ENCODE peak calls at places on chromosomes 4 and X, in four cellular contexts. J, X, C and W are unnamed samples.

GRCh38 chr4:19532120-19532848 is 719.4 kb upstream of the SLIT2 start:
- DNase-seq in J (peak; percentile 12), X (peak; percentile 38), C (no peak), W (no peak)

GRCh38 chr4:40204507-40205258 is 7.9 kb downstream of the RHOH start:
- DNase-seq in J (no peak), X (no peak), C (no peak), W (no peak)

GRCh38 chr4:75030649-75031235 is 97.8 kb downstream of the PARM1 start:
- DNase-seq in J (no peak), X (no peak), C (no peak), W (no peak)

GRCh38 chr4:72295966-72296557 is 264.3 kb downstream of the NPFFR2 start:
- DNase-seq in J (peak; percentile 21), X (peak; percentile 57), C (no peak), W (peak; percentile 58)

GRCh38 chr4:80101768-80102116 is 28.7 kb upstream of the ANTXR2 start:
- DNase-seq in J (no peak), X (peak; percentile 69), C (no peak), W (no peak)

GRCh38 chr4:141792164-141792563 is 155.8 kb downstream of the IL15 start:
- DNase-seq in J (no peak), X (no peak), C (no peak), W (no peak)

GRCh38 chrX:10702031-10702430 is 81.6 kb upstream of the MID1 start:
- DNase-seq in J (no peak), X (no peak), C (no peak), W (no peak)

GRCh38 chrX:2710041-2710471 is 19.0 kb downstream of the CD99 start:
- DNase-seq in J (no peak), X (peak; percentile 88), C (no peak), W (peak; percentile 98)

GRCh38 chrX:44344194-44344593 is 722 bp upstream of the EFHC2 start:
- DNase-seq in J (no peak), X (no peak), C (peak; percentile 29), W (no peak)

GRCh38 chr4:1727117-1728031 is 6.1 kb downstream of the TACC3 start:
- DNase-seq in J (no peak), X (peak; percentile 75), C (no peak), W (peak; percentile 83)

GRCh38 chr4:165680821-165681220 is 192.2 kb upstream of the TLL1 start:
- DNase-seq in J (no peak), X (no peak), C (no peak), W (no peak)

GRCh38 chr4:8348071-8348470 is 78.5 kb downstream of the HTRA3 start:
- DNase-seq in J (no peak), X (no peak), C (no peak), W (no peak)

GRCh38 chr4:120003193-120003592 is 63.5 kb downstream of the MAD2L1 start:
- DNase-seq in J (no peak), X (no peak), C (no peak), W (no peak)

GRCh38 chr4:8162625-8163024 is 4.0 kb upstream of the ABLIM2 start:
- DNase-seq in J (no peak), X (no peak), C (no peak), W (no peak)

GRCh38 chr4:13243152-13243551 is 241.0 kb downstream of the RAB28 start:
- DNase-seq in J (no peak), X (no peak), C (no peak), W (no peak)

GRCh38 chr4:56468097-56468422 is 643 bp downstream of the SRP72 start:
- DNase-seq in J (no peak), X (peak; percentile 35), C (no peak), W (no peak)

GRCh38 chr4:72366601-72367000 is 202.4 kb downstream of the ADAMTS3 start:
- DNase-seq in J (no peak), X (no peak), C (no peak), W (no peak)

GRCh38 chr4:8135666-8136065 is 22.9 kb downstream of the ABLIM2 start:
- DNase-seq in J (no peak), X (no peak), C (no peak), W (no peak)

GRCh38 chr4:2583517-2583916 is 47.1 kb downstream of the FAM193A start:
- DNase-seq in J (no peak), X (peak; percentile 41), C (no peak), W (peak; percentile 55)

GRCh38 chr4:26751838-26752237 is 108.8 kb upstream of the STIM2 start:
- DNase-seq in J (no peak), X (no peak), C (no peak), W (no peak)

GRCh38 chr4:22970665-22971064 is 277.9 kb downstream of the GBA3 start:
- DNase-seq in J (no peak), X (no peak), C (no peak), W (no peak)

GRCh38 chr4:8120518-8120917 is 38.1 kb downstream of the ABLIM2 start:
- DNase-seq in J (no peak), X (no peak), C (no peak), W (no peak)

GRCh38 chr4:183635333-183635732 is 23.7 kb downstream of the RWDD4 start:
- DNase-seq in J (no peak), X (no peak), C (peak; percentile 55), W (no peak)

GRCh38 chrX:133005038-133005437 is 46.6 kb upstream of the HS6ST2 start:
- DNase-seq in J (peak; percentile 9), X (peak; percentile 1), C (no peak), W (peak; percentile 8)

GRCh38 chr4:140757220-140757607 is 1.0 kb upstream of the TBC1D9 start:
- DNase-seq in J (no peak), X (no peak), C (no peak), W (no peak)

GRCh38 chr4:140755811-140756291 is 334 bp downstream of the TBC1D9 start:
- DNase-seq in J (peak; percentile 51), X (peak; percentile 46), C (peak; percentile 48), W (peak; percentile 60)

GRCh38 chr4:140752669-140753068 is 3.5 kb downstream of the TBC1D9 start:
- DNase-seq in J (no peak), X (no peak), C (no peak), W (no peak)

GRCh38 chr4:140756292-140757219 is at the start of gene TBC1D9:
- DNase-seq in J (peak; percentile 92), X (peak; percentile 55), C (peak; percentile 95), W (peak; percentile 89)

DNA sequence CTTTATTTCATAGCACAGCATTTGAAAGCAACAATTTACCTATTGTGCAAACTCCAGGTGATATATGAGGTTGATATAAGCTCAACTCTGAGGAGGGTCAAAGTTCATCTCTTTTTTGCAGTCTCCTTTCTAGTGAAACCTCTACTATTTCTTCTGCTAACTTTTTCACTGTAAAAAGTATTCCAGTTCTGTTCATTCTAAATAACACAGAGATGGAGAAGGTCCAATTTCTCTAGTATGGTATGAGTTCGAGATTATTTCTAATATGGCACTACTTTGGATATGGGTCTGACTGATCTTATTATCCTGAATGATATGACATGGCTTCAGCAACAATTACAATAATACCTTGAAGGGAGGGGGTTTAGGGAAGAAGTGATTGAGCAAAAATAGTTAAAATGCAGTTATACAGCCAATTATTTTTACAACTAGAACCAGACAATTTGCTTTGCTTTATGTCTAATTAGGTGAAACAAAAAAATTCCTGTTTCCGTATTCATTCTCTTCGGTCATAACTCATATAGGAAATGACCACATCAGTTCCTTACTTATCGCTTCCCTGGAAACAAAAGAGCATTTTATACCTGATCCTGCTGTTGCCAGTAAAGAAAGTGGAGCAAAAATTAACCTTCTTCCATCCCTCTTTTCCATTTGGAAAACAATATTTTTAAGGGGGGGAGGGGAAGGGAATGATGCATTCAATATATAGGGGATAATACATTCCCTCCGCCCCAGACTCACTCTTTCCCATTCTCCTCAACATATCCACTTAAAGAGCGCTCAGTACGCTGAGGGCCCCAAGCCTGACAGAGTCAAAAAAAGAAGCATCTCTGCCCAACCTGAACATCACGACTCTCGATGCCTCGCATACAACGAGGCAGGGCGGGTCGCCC is 1.0 kb downstream of the TBC1D9 start:
- DNase-seq in J (no peak), X (no peak), C (no peak), W (no peak)
- H2AK5ac ChIP-seq in J (peak overlapping the region; percentile 44), X (no peak overlapping the region), C (no peak overlapping the region), W (no peak overlapping the region)

GRCh38 chr4:161010227-161010626 is 1153.6 kb downstream of the FSTL5 start:
- DNase-seq in J (no peak), X (no peak), C (no peak), W (no peak)
- H2AFZ ChIP-seq in J (peak overlapping the region; percentile 15), X (no peak overlapping the region), C (no peak overlapping the region), W (no peak overlapping the region)

DNA sequence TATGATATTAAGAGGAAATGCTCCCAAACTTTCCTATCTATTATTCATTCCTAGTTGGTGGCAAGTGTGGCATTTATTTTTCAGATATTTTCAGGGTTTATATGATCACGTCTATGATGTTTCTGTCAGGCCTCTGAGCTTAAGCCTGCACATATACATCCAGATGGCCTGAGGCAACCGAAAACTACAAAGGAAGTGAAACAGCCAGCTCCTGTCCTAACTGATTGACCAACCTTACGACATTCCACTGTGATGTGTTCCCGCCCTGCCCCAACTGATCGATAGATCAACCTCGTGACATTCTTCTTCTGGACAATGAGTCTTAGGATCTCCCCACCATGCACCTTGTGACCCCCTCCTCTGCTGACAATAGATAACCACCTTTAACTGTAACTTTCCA is 67.6 kb upstream of the CTSO start:
- DNase-seq in J (no peak), X (no peak), C (no peak), W (no peak)
- H4K91ac ChIP-seq in J (no peak overlapping the region), X (no peak overlapping the region), C (no peak overlapping the region), W (no peak overlapping the region)

GRCh38 chr4:24024157-24024556 is 134.3 kb upstream of the PPARGC1A start:
- DNase-seq in J (no peak), X (peak; percentile 83), C (no peak), W (peak; percentile 36)
- H2AK5ac ChIP-seq in J (no peak overlapping the region), X (peak overlapping the region; percentile 38), C (no peak overlapping the region), W (no peak overlapping the region)

GRCh38 chr4:128809477-128810330 is at the start of gene JADE1:
- DNase-seq in J (peak; percentile 93), X (peak; percentile 95), C (peak; percentile 95), W (peak; percentile 96)
- H2AFZ ChIP-seq in J (peak within 1 kb of the TSS; percentile 96), X (peak within 1 kb of the TSS; percentile 88), C (no peak within 1 kb of the TSS), W (peak within 1 kb of the TSS; percentile 39)

DNA sequence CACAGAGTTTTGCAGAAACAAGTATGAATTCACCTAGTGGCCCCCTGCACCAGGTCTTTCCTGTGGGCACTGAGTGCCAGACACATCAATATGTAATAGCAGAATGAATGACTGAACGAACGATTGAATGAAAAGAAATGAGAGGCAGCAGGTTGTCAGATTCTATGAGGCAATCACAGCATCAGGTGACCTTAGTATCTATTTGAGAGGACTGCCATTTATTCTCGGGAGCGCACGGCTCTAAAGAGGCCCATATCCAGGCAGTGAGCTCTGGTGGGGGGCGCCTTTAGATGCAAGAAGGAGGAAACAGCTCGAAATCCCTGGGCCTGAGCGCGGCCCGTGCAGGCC is 529 bp upstream of the SLC25A4 start:
- DNase-seq in J (no peak), X (no peak), C (no peak), W (no peak)
- H4K91ac ChIP-seq in J (no peak overlapping the region), X (no peak overlapping the region), C (no peak overlapping the region), W (no peak overlapping the region)

DNA sequence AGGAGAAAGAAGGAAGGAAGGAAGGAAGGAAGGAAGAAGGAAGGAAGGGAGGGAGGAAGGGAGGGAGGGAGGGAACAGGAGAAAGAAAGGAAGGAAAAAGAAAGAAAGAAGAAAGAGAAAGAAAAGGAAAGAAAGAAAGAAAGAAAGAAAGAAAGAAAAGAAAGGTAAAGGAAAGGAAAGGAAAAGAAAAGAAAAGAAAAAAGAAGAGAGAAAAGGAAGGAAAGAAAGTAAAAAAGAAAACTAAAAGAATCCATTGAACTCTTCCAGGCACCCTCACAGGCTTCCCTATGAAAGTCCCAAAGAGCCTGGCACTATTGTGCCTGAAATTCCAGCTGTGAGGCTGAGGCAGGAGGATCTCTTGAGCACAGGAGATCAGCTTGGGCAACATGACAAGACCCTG is 11.5 kb downstream of the ABCG2 start:
- DNase-seq in J (no peak), X (no peak), C (no peak), W (no peak)
- H2AK5ac ChIP-seq in J (no peak overlapping the region), X (peak overlapping the region; percentile 65), C (no peak overlapping the region), W (no peak overlapping the region)

GRCh38 chrX:48854898-48855297 is 19.5 kb upstream of the PCSK1N start:
- DNase-seq in J (no peak), X (no peak), C (no peak), W (peak; percentile 28)
- H2AFZ ChIP-seq in J (no peak overlapping the region), X (no peak overlapping the region), C (no peak overlapping the region), W (no peak overlapping the region)